ENCODE peak calls at places on chromosomes 5 and 9, in seven cellular contexts. One of them, this sample, is unnamed. For H3K27me3, the result is how much of the 10 kb centered on the place peaks cover.

GRCh38 chr5:114391321-114391720 is 29.5 kb downstream of the KCNN2 start:
- DNase-seq in tibial artery: no peak
- DNase-seq in CD8-positive, alpha-beta memory T cell: no peak
- DNase-seq in PC-3: peak
- DNase-seq in left ventricle myocardium inferior: no peak
- DNase-seq in AG04450: no peak
- DNase-seq in sigmoid colon: no peak
- DNase-seq in this sample: no peak

GRCh38 chr5:56685503-56686217 is 129.7 kb upstream of the MAP3K1 start:
- DNase-seq in tibial artery: no peak
- DNase-seq in CD8-positive, alpha-beta memory T cell: no peak
- DNase-seq in PC-3: no peak
- DNase-seq in left ventricle myocardium inferior: no peak
- DNase-seq in AG04450: no peak
- DNase-seq in sigmoid colon: no peak
- DNase-seq in this sample: no peak

GRCh38 chr5:179827684-179828083 is 7.0 kb downstream of the SQSTM1 start:
- DNase-seq in tibial artery: no peak
- DNase-seq in CD8-positive, alpha-beta memory T cell: no peak
- DNase-seq in PC-3: peak
- DNase-seq in left ventricle myocardium inferior: no peak
- DNase-seq in AG04450: no peak
- DNase-seq in sigmoid colon: peak
- DNase-seq in this sample: peak

GRCh38 chr5:37771203-37771611 is 68.6 kb downstream of the GDNF start:
- DNase-seq in tibial artery: no peak
- DNase-seq in CD8-positive, alpha-beta memory T cell: no peak
- DNase-seq in PC-3: no peak
- DNase-seq in left ventricle myocardium inferior: no peak
- DNase-seq in AG04450: no peak
- DNase-seq in sigmoid colon: peak
- DNase-seq in this sample: no peak

GRCh38 chr9:91182831-91183230 is 178.9 kb downstream of the AUH start:
- DNase-seq in tibial artery: no peak
- DNase-seq in CD8-positive, alpha-beta memory T cell: no peak
- DNase-seq in PC-3: no peak
- DNase-seq in left ventricle myocardium inferior: no peak
- DNase-seq in AG04450: no peak
- DNase-seq in sigmoid colon: no peak
- DNase-seq in this sample: no peak

GRCh38 chr5:143002459-143003327 is 232.5 kb downstream of the ARHGAP26 start:
- DNase-seq in tibial artery: no peak
- DNase-seq in CD8-positive, alpha-beta memory T cell: peak
- DNase-seq in PC-3: peak
- DNase-seq in left ventricle myocardium inferior: no peak
- DNase-seq in AG04450: no peak
- DNase-seq in sigmoid colon: no peak
- DNase-seq in this sample: no peak

GRCh38 chr9:84955971-84956370 is 286.4 kb downstream of the NTRK2 start:
- DNase-seq in tibial artery: no peak
- DNase-seq in CD8-positive, alpha-beta memory T cell: no peak
- DNase-seq in PC-3: no peak
- DNase-seq in left ventricle myocardium inferior: no peak
- DNase-seq in AG04450: no peak
- DNase-seq in sigmoid colon: no peak
- DNase-seq in this sample: no peak

GRCh38 chr5:140741967-140742366 is 41.7 kb downstream of the ZMAT2 start:
- DNase-seq in tibial artery: no peak
- DNase-seq in CD8-positive, alpha-beta memory T cell: no peak
- DNase-seq in PC-3: no peak
- DNase-seq in left ventricle myocardium inferior: no peak
- DNase-seq in AG04450: no peak
- DNase-seq in sigmoid colon: no peak
- DNase-seq in this sample: no peak

GRCh38 chr5:75335952-75336624 is 932 bp upstream of the HMGCR start:
- DNase-seq in tibial artery: no peak
- DNase-seq in CD8-positive, alpha-beta memory T cell: peak
- DNase-seq in PC-3: peak
- DNase-seq in left ventricle myocardium inferior: no peak
- DNase-seq in AG04450: peak
- DNase-seq in sigmoid colon: peak
- DNase-seq in this sample: no peak

GRCh38 chr5:95422842-95423241 is 31.7 kb downstream of the FAM81B start:
- DNase-seq in tibial artery: no peak
- DNase-seq in CD8-positive, alpha-beta memory T cell: no peak
- DNase-seq in PC-3: peak
- DNase-seq in left ventricle myocardium inferior: no peak
- DNase-seq in AG04450: no peak
- DNase-seq in sigmoid colon: no peak
- DNase-seq in this sample: no peak

GRCh38 chr5:180670586-180671359 is 21.4 kb upstream of the FLT4 start:
- DNase-seq in tibial artery: no peak
- DNase-seq in CD8-positive, alpha-beta memory T cell: peak
- DNase-seq in PC-3: peak
- DNase-seq in left ventricle myocardium inferior: peak
- DNase-seq in AG04450: no peak
- DNase-seq in sigmoid colon: no peak
- DNase-seq in this sample: no peak

GRCh38 chr9:136542246-136543041 is 3.4 kb downstream of the NOTCH1 start:
- DNase-seq in tibial artery: no peak
- DNase-seq in CD8-positive, alpha-beta memory T cell: no peak
- DNase-seq in PC-3: no peak
- DNase-seq in left ventricle myocardium inferior: no peak
- DNase-seq in AG04450: no peak
- DNase-seq in sigmoid colon: no peak
- DNase-seq in this sample: no peak

GRCh38 chr9:129435272-129435671 is 185.6 kb downstream of the C9orf50 start:
- DNase-seq in tibial artery: no peak
- DNase-seq in CD8-positive, alpha-beta memory T cell: no peak
- DNase-seq in PC-3: no peak
- DNase-seq in left ventricle myocardium inferior: no peak
- DNase-seq in AG04450: no peak
- DNase-seq in sigmoid colon: no peak
- DNase-seq in this sample: no peak

GRCh38 chr5:14560091-14560595 is 21.4 kb upstream of the OTULINL start:
- DNase-seq in tibial artery: no peak
- DNase-seq in CD8-positive, alpha-beta memory T cell: peak
- DNase-seq in PC-3: no peak
- DNase-seq in left ventricle myocardium inferior: no peak
- DNase-seq in AG04450: no peak
- DNase-seq in sigmoid colon: no peak
- DNase-seq in this sample: no peak

GRCh38 chr5:154513669-154514084 is 35.6 kb upstream of the HAND1 start:
- DNase-seq in tibial artery: peak
- DNase-seq in CD8-positive, alpha-beta memory T cell: no peak
- DNase-seq in PC-3: no peak
- DNase-seq in left ventricle myocardium inferior: no peak
- DNase-seq in AG04450: no peak
- DNase-seq in sigmoid colon: no peak
- DNase-seq in this sample: no peak

GRCh38 chr9:137049544-137050449 is 3.8 kb upstream of the NPDC1 start:
- DNase-seq in tibial artery: no peak
- DNase-seq in CD8-positive, alpha-beta memory T cell: no peak
- DNase-seq in PC-3: peak
- DNase-seq in left ventricle myocardium inferior: no peak
- DNase-seq in AG04450: no peak
- DNase-seq in sigmoid colon: no peak
- DNase-seq in this sample: no peak

GRCh38 chr5:65142511-65143011 is 339.2 kb downstream of the ADAMTS6 start:
- DNase-seq in tibial artery: no peak
- DNase-seq in CD8-positive, alpha-beta memory T cell: no peak
- DNase-seq in PC-3: peak
- DNase-seq in left ventricle myocardium inferior: no peak
- DNase-seq in AG04450: no peak
- DNase-seq in sigmoid colon: no peak
- DNase-seq in this sample: no peak

GRCh38 chr5:154860123-154860522 is 1.7 kb downstream of the CNOT8 start:
- DNase-seq in tibial artery: peak
- DNase-seq in CD8-positive, alpha-beta memory T cell: no peak
- DNase-seq in PC-3: peak
- DNase-seq in left ventricle myocardium inferior: no peak
- DNase-seq in AG04450: no peak
- DNase-seq in sigmoid colon: peak
- DNase-seq in this sample: peak

GRCh38 chr5:142876817-142877216 is 106.6 kb downstream of the ARHGAP26 start:
- DNase-seq in tibial artery: no peak
- DNase-seq in CD8-positive, alpha-beta memory T cell: no peak
- DNase-seq in PC-3: no peak
- DNase-seq in left ventricle myocardium inferior: no peak
- DNase-seq in AG04450: no peak
- DNase-seq in sigmoid colon: no peak
- DNase-seq in this sample: no peak

GRCh38 chr9:114606068-114606467 is 5.0 kb upstream of the TMEM268 start:
- DNase-seq in tibial artery: no peak
- DNase-seq in CD8-positive, alpha-beta memory T cell: no peak
- DNase-seq in PC-3: no peak
- DNase-seq in left ventricle myocardium inferior: no peak
- DNase-seq in AG04450: no peak
- DNase-seq in sigmoid colon: no peak
- DNase-seq in this sample: no peak

GRCh38 chr5:25362799-25363198 is 718.0 kb upstream of the CDH10 start:
- DNase-seq in tibial artery: no peak
- DNase-seq in CD8-positive, alpha-beta memory T cell: no peak
- DNase-seq in PC-3: peak
- DNase-seq in left ventricle myocardium inferior: no peak
- DNase-seq in AG04450: no peak
- DNase-seq in sigmoid colon: no peak
- DNase-seq in this sample: no peak

GRCh38 chr9:126687868-126688503 is 74.3 kb downstream of the LMX1B start:
- DNase-seq in tibial artery: no peak
- DNase-seq in CD8-positive, alpha-beta memory T cell: no peak
- DNase-seq in PC-3: no peak
- DNase-seq in left ventricle myocardium inferior: no peak
- DNase-seq in AG04450: no peak
- DNase-seq in sigmoid colon: no peak
- DNase-seq in this sample: no peak

GRCh38 chr9:126692041-126692758 is 78.5 kb downstream of the LMX1B start:
- DNase-seq in tibial artery: no peak
- DNase-seq in CD8-positive, alpha-beta memory T cell: no peak
- DNase-seq in PC-3: no peak
- DNase-seq in left ventricle myocardium inferior: no peak
- DNase-seq in AG04450: no peak
- DNase-seq in sigmoid colon: peak
- DNase-seq in this sample: no peak

GRCh38 chr9:126690431-126691051 is 76.8 kb downstream of the LMX1B start:
- DNase-seq in tibial artery: no peak
- DNase-seq in CD8-positive, alpha-beta memory T cell: peak
- DNase-seq in PC-3: peak
- DNase-seq in left ventricle myocardium inferior: peak
- DNase-seq in AG04450: no peak
- DNase-seq in sigmoid colon: peak
- DNase-seq in this sample: peak

GRCh38 chr9:126688617-126689016 is 74.9 kb downstream of the LMX1B start:
- DNase-seq in tibial artery: no peak
- DNase-seq in CD8-positive, alpha-beta memory T cell: no peak
- DNase-seq in PC-3: no peak
- DNase-seq in left ventricle myocardium inferior: no peak
- DNase-seq in AG04450: no peak
- DNase-seq in sigmoid colon: no peak
- DNase-seq in this sample: no peak

DNA sequence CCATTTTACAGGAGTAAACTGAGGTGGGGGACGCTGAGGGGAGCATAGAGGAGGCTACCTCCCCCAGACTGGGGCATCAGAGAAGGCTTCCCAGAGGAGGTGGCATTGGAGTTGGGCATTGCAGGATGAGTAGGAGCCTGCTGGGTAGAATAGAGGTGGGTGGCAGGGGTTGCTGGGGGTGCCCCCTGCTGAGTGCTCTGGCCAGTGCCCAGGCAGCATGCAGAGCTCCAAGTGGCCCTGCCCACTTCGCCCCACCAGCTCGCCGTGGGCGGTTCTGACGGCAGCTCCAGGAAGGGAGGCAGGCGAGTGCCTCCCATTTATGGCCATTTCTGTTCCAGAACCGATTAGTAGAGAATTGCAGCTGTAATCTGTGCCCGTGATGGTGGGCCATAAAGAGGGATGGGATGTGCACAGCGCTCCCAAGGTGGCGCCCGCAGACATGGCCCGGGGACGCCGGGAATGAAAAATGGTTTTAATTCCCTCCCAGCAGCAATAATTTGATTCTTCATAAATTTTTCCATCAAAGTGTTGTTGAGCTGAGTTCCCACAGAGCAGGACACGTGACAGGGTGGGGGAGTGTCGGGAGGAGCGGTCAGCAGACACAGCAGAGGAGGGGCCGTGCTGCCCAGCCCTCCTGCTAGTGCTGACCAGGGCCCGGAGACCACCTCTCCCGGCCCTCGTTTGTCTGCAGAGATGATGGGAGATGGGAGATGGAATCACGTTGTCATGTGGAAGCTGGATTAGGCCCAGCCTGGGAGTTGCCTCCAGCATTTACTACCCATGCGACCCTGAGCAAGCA is 75.5 kb downstream of the LMX1B start:
- DNase-seq in tibial artery: no peak
- DNase-seq in CD8-positive, alpha-beta memory T cell: no peak
- DNase-seq in PC-3: no peak
- DNase-seq in left ventricle myocardium inferior: no peak
- DNase-seq in AG04450: no peak
- DNase-seq in sigmoid colon: no peak
- DNase-seq in this sample: no peak
- H3K27me3 ChIP-seq in tibial artery: under half
- H3K27me3 ChIP-seq in CD8-positive, alpha-beta memory T cell: under half
- H3K27me3 ChIP-seq in PC-3: under half
- H3K27me3 ChIP-seq in left ventricle myocardium inferior: half or more
- H3K27me3 ChIP-seq in AG04450: under half
- H3K27me3 ChIP-seq in sigmoid colon: half or more
- H3K27me3 ChIP-seq in this sample: half or more

GRCh38 chr9:71105192-71105591 is 16.2 kb downstream of the TRPM3 start:
- DNase-seq in tibial artery: no peak
- DNase-seq in CD8-positive, alpha-beta memory T cell: no peak
- DNase-seq in PC-3: no peak
- DNase-seq in left ventricle myocardium inferior: no peak
- DNase-seq in AG04450: no peak
- DNase-seq in sigmoid colon: no peak
- DNase-seq in this sample: no peak
- H3K27me3 ChIP-seq in tibial artery: under half
- H3K27me3 ChIP-seq in CD8-positive, alpha-beta memory T cell: under half
- H3K27me3 ChIP-seq in PC-3: under half
- H3K27me3 ChIP-seq in left ventricle myocardium inferior: under half
- H3K27me3 ChIP-seq in AG04450: under half
- H3K27me3 ChIP-seq in sigmoid colon: under half
- H3K27me3 ChIP-seq in this sample: under half

DNA sequence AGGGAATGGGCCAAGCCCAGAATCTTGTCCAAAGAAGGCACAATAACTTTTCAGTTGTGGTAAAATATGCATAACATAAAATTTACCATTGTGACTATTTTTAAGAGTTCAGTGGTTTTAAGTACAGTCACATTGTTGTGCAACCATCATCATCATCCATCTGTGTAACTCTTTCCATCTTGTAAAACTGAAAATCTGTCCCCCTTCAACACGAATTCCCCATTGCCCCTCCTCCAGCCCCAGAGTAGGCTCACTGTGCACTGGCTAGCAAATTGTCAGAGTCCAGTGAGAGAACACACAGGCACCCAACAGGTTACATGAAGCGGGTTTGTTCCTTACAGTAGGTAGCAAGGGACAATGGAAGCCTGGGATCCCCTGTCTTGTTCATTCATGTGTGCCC is 13.7 kb downstream of the BARX1 start:
- DNase-seq in tibial artery: no peak
- DNase-seq in CD8-positive, alpha-beta memory T cell: no peak
- DNase-seq in PC-3: no peak
- DNase-seq in left ventricle myocardium inferior: no peak
- DNase-seq in AG04450: no peak
- DNase-seq in sigmoid colon: no peak
- DNase-seq in this sample: no peak
- H3K27me3 ChIP-seq in tibial artery: under half
- H3K27me3 ChIP-seq in CD8-positive, alpha-beta memory T cell: under half
- H3K27me3 ChIP-seq in PC-3: under half
- H3K27me3 ChIP-seq in left ventricle myocardium inferior: half or more
- H3K27me3 ChIP-seq in AG04450: under half
- H3K27me3 ChIP-seq in sigmoid colon: half or more
- H3K27me3 ChIP-seq in this sample: half or more

GRCh38 chr9:21001581-21001980 is 29.9 kb downstream of the HACD4 start:
- DNase-seq in tibial artery: no peak
- DNase-seq in CD8-positive, alpha-beta memory T cell: peak
- DNase-seq in PC-3: no peak
- DNase-seq in left ventricle myocardium inferior: no peak
- DNase-seq in AG04450: no peak
- DNase-seq in sigmoid colon: no peak
- DNase-seq in this sample: no peak
- H3K27me3 ChIP-seq in tibial artery: under half
- H3K27me3 ChIP-seq in CD8-positive, alpha-beta memory T cell: under half
- H3K27me3 ChIP-seq in PC-3: under half
- H3K27me3 ChIP-seq in left ventricle myocardium inferior: under half
- H3K27me3 ChIP-seq in AG04450: under half
- H3K27me3 ChIP-seq in sigmoid colon: under half
- H3K27me3 ChIP-seq in this sample: under half